ENCODE peak calls at places on chromosomes 1 and 21, in eight cellular contexts. P, T, A, K, D, X, Y and H are unnamed samples.

GRCh38 chr1:4599521-4599920 is 54.9 kb upstream of the AJAP1 start:
- DNase-seq in P (no peak), T (peak), A (no peak), K (no peak), D (no peak), X (no peak), Y (no peak), H (no peak)

GRCh38 chr21:42199488-42200463 is 19.2 kb upstream of the ABCG1 start:
- DNase-seq in P (no peak), T (no peak), A (no peak), K (peak), D (no peak), X (peak), Y (peak), H (no peak)

GRCh38 chr21:36209626-36210171 is 53.1 kb downstream of the DOP1B start:
- DNase-seq in P (no peak), T (no peak), A (peak), K (peak), D (peak), X (peak), Y (no peak), H (peak)

GRCh38 chr1:27026621-27027574 is 14.2 kb upstream of the TENT5B start:
- DNase-seq in P (no peak), T (no peak), A (no peak), K (peak), D (no peak), X (peak), Y (peak), H (no peak)

GRCh38 chr1:229952670-229953520 is 114.1 kb upstream of the GALNT2 start:
- DNase-seq in P (no peak), T (no peak), A (no peak), K (peak), D (no peak), X (no peak), Y (no peak), H (no peak)

GRCh38 chr1:61162513-61163274 is 80.3 kb downstream of the NFIA start:
- DNase-seq in P (no peak), T (no peak), A (no peak), K (no peak), D (no peak), X (no peak), Y (no peak), H (no peak)

GRCh38 chr1:15251807-15252546 is 5.0 kb downstream of the FHAD1 start:
- DNase-seq in P (no peak), T (peak), A (no peak), K (no peak), D (no peak), X (no peak), Y (no peak), H (no peak)

GRCh38 chr1:118958937-118959631 is 29.1 kb downstream of the TBX15 start:
- DNase-seq in P (no peak), T (no peak), A (no peak), K (no peak), D (no peak), X (no peak), Y (no peak), H (no peak)

GRCh38 chr1:85581138-85581801 is 709 bp downstream of the CCN1 start:
- DNase-seq in P (peak), T (peak), A (peak), K (peak), D (peak), X (peak), Y (no peak), H (peak)

GRCh38 chr1:36433102-36433501 is 17.1 kb downstream of the OSCP1 start:
- DNase-seq in P (no peak), T (no peak), A (no peak), K (no peak), D (no peak), X (no peak), Y (no peak), H (no peak)

GRCh38 chr1:74423476-74423875 is 88.9 kb downstream of the LRRC53 start:
- DNase-seq in P (no peak), T (no peak), A (no peak), K (no peak), D (no peak), X (no peak), Y (no peak), H (no peak)

GRCh38 chr1:36737767-36738166 is 255.1 kb upstream of the CSF3R start:
- DNase-seq in P (no peak), T (peak), A (no peak), K (no peak), D (no peak), X (no peak), Y (no peak), H (no peak)

GRCh38 chr1:70459502-70460225 is 48.6 kb downstream of the CTH start:
- DNase-seq in P (no peak), T (no peak), A (no peak), K (peak), D (no peak), X (no peak), Y (no peak), H (no peak)

GRCh38 chr1:19006837-19007271 is 50.4 kb upstream of the IFFO2 start:
- DNase-seq in P (no peak), T (peak), A (no peak), K (no peak), D (no peak), X (no peak), Y (no peak), H (no peak)

GRCh38 chr1:64721576-64722145 is 23.2 kb upstream of the RAVER2 start:
- DNase-seq in P (no peak), T (no peak), A (no peak), K (no peak), D (no peak), X (no peak), Y (no peak), H (no peak)

GRCh38 chr1:186518822-186519381 is 58.0 kb upstream of the PDC start:
- DNase-seq in P (no peak), T (no peak), A (peak), K (no peak), D (peak), X (no peak), Y (no peak), H (no peak)

GRCh38 chr1:186670279-186670964 is 9.8 kb downstream of the PTGS2 start:
- DNase-seq in P (no peak), T (no peak), A (no peak), K (no peak), D (no peak), X (no peak), Y (no peak), H (no peak)

GRCh38 chr21:44658913-44659595 is 1.3 kb downstream of the KRTAP12-3 start:
- DNase-seq in P (no peak), T (peak), A (no peak), K (no peak), D (no peak), X (no peak), Y (no peak), H (no peak)

GRCh38 chr1:21280011-21280471 is 10.2 kb downstream of the ECE1 start:
- DNase-seq in P (no peak), T (no peak), A (no peak), K (no peak), D (no peak), X (peak), Y (no peak), H (no peak)

GRCh38 chr1:41353744-41354143 is 7.5 kb upstream of the FOXO6 start:
- DNase-seq in P (no peak), T (no peak), A (peak), K (peak), D (peak), X (no peak), Y (no peak), H (peak)

GRCh38 chr1:86938450-86938849 is 24.0 kb downstream of the HS2ST1 start:
- DNase-seq in P (no peak), T (no peak), A (no peak), K (no peak), D (no peak), X (no peak), Y (no peak), H (no peak)

GRCh38 chr1:31572323-31573104 is 3.8 kb upstream of the TINAGL1 start:
- DNase-seq in P (no peak), T (peak), A (no peak), K (no peak), D (no peak), X (no peak), Y (no peak), H (no peak)

GRCh38 chr1:161139765-161140164 is 7.3 kb upstream of the DEDD start:
- DNase-seq in P (no peak), T (no peak), A (peak), K (no peak), D (peak), X (no peak), Y (no peak), H (peak)

GRCh38 chr1:169604781-169605560 is 18.7 kb upstream of the F5 start:
- DNase-seq in P (no peak), T (no peak), A (no peak), K (no peak), D (no peak), X (no peak), Y (no peak), H (no peak)

GRCh38 chr1:46026531-46026930 is 105.9 kb downstream of the PIK3R3 start:
- DNase-seq in P (no peak), T (no peak), A (no peak), K (no peak), D (no peak), X (no peak), Y (no peak), H (no peak)

DNA sequence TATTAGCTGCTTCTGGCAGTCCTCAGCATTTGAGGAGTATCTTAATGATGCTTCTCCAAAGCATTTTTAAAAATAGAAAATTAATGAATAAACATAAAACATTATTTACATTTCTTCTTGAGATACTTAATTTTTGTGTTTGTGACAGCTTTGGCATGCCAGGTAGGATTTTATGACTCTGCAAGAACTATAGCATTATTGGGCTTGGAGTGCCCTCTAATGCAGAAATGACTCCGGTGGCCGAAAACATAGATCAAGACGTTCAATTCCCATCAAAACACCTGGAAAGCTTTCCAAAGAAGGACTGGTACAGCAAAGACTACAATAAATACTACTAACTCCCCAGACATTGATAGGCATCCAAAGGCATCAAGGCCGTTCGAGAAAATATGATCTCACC is 366.4 kb upstream of the CXADR start:
- DNase-seq in P (no peak), T (no peak), A (no peak), K (no peak), D (no peak), X (no peak), Y (no peak), H (no peak)
- TF ChIP-seq CTCF in P (no peak), T (peak), A (no peak), K (no peak), D (no peak), X (peak), Y (no peak), H (no peak)

GRCh38 chr1:153353226-153353947 is 4.3 kb upstream of the S100A9 start:
- DNase-seq in P (no peak), T (peak), A (peak), K (peak), D (no peak), X (no peak), Y (no peak), H (peak)
- TF ChIP-seq CTCF in P (peak), T (peak), A (peak), K (peak), D (peak), X (peak), Y (peak), H (peak)

GRCh38 chr1:57278558-57278957 is 145.3 kb downstream of the DAB1 start:
- DNase-seq in P (no peak), T (no peak), A (no peak), K (no peak), D (no peak), X (no peak), Y (no peak), H (no peak)

GRCh38 chr1:57276916-57277315 is 146.9 kb downstream of the DAB1 start:
- DNase-seq in P (no peak), T (no peak), A (no peak), K (no peak), D (no peak), X (no peak), Y (no peak), H (no peak)

GRCh38 chr1:57279909-57280666 is 143.8 kb downstream of the DAB1 start:
- DNase-seq in P (no peak), T (no peak), A (no peak), K (peak), D (no peak), X (no peak), Y (no peak), H (no peak)

GRCh38 chr1:57281324-57281723 is 142.5 kb downstream of the DAB1 start:
- DNase-seq in P (no peak), T (no peak), A (no peak), K (no peak), D (no peak), X (no peak), Y (no peak), H (no peak)

DNA sequence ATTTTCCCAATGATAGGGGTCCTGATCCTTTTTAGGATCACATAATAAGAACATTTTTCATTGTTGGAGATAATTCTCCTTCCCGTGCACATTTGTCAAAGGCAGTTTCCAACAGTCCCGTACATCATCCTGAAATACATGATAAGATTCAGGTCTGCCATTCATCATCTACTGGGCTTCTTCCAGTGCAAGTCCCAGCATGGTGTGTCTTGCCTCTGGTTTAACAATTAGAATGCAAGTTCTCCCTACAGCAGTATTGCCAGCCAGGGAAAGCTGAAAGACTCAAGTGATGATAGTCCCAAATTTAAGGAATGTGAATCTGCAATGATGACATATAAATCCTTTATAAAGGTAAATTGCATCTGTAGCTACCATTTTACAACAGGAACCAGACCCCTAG is 146.2 kb downstream of the DAB1 start:
- DNase-seq in P (no peak), T (no peak), A (no peak), K (no peak), D (no peak), X (no peak), Y (no peak), H (no peak)
- TF ChIP-seq CTCF in P (no peak), T (no peak), A (no peak), K (no peak), D (no peak), X (no peak), Y (no peak), H (no peak)

GRCh38 chr1:23530750-23531651 is at the start of gene E2F2:
- DNase-seq in P (peak), T (peak), A (peak), K (peak), D (peak), X (peak), Y (no peak), H (peak)
- TF ChIP-seq CTCF in P (no peak), T (no peak), A (no peak), K (no peak), D (peak), X (peak), Y (peak), H (peak)

GRCh38 chr21:20882462-20883415 is 115.5 kb upstream of the NCAM2 start:
- DNase-seq in P (no peak), T (no peak), A (no peak), K (no peak), D (no peak), X (peak), Y (no peak), H (no peak)
- TF ChIP-seq CTCF in P (peak), T (peak), A (no peak), K (peak), D (peak), X (peak), Y (peak), H (no peak)

DNA sequence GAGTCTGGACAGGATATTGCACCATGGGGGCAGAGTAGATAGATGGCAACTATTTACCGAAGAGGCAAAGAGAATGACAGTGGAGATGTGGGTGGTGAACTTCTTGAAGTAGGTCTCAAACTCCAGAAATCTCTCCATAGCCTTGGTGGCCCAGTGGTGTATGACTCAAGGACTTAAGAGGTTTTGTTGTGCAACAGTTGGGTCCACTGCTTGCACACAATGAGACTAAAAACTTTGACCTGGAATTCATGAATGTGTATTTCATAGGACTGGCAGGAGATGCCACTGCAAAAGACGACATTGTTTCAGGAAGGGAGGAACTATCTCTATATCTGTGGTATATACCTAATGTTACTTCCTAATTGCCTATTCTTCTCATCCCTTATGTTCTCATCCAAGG is 75.9 kb downstream of the ZSCAN20 start:
- DNase-seq in P (no peak), T (no peak), A (no peak), K (no peak), D (no peak), X (no peak), Y (no peak), H (no peak)
- TF ChIP-seq CTCF in P (no peak), T (no peak), A (no peak), K (no peak), D (no peak), X (no peak), Y (no peak), H (no peak)